ENCODE peak calls at places on chromosomes 11 and 22, in ten cellular contexts. Z is progenitor cell of endocrine pancreas, A is cardiac fibroblast, Y is keratinocyte, O is GM06990, J is lower leg skin, Q is RWPE1, W is tibial artery, G is PC-3, B is AG04449. N is an unnamed sample.

GRCh38 chr22:37086184-37086583 is 23.3 kb downstream of the TMPRSS6 start:
- DNase-seq in Z (no peak), A (no peak), Y (no peak), O (no peak), J (no peak), Q (no peak), W (no peak), G (no peak), B (no peak), N (no peak)

GRCh38 chr22:32842486-32842885 is 41.0 kb downstream of the TIMP3 start:
- DNase-seq in Z (no peak), A (no peak), Y (no peak), O (no peak), J (no peak), Q (no peak), W (no peak), G (no peak), B (no peak), N (no peak)

GRCh38 chr11:23540101-23540561 is 679.9 kb upstream of the CCDC179 start:
- DNase-seq in Z (peak), A (peak), Y (no peak), O (no peak), J (no peak), Q (peak), W (no peak), G (peak), B (peak), N (peak)

GRCh38 chr11:70872299-70872698 is 380.1 kb downstream of the SHANK2 start:
- DNase-seq in Z (no peak), A (no peak), Y (no peak), O (no peak), J (no peak), Q (no peak), W (no peak), G (no peak), B (no peak), N (no peak)

GRCh38 chr11:104918113-104918824 is 20.0 kb upstream of the CASP12 start:
- DNase-seq in Z (no peak), A (peak), Y (no peak), O (no peak), J (no peak), Q (no peak), W (no peak), G (peak), B (peak), N (no peak)

GRCh38 chr11:119396835-119397234 is 15.3 kb upstream of the USP2 start:
- DNase-seq in Z (no peak), A (no peak), Y (no peak), O (no peak), J (no peak), Q (no peak), W (no peak), G (no peak), B (no peak), N (no peak)

GRCh38 chr11:3674189-3674588 is 3.0 kb upstream of the CHRNA10 start:
- DNase-seq in Z (no peak), A (no peak), Y (peak), O (no peak), J (no peak), Q (peak), W (no peak), G (peak), B (peak), N (no peak)

GRCh38 chr11:113505541-113506375 is 30.6 kb upstream of the DRD2 start:
- DNase-seq in Z (no peak), A (peak), Y (no peak), O (no peak), J (peak), Q (peak), W (no peak), G (peak), B (no peak), N (no peak)

GRCh38 chr11:111301004-111301839 is 2.9 kb downstream of the POU2AF3 start:
- DNase-seq in Z (no peak), A (no peak), Y (no peak), O (no peak), J (no peak), Q (no peak), W (no peak), G (no peak), B (no peak), N (no peak)

GRCh38 chr22:37499789-37500188 is 13.6 kb upstream of the MFNG start:
- DNase-seq in Z (no peak), A (no peak), Y (no peak), O (no peak), J (no peak), Q (no peak), W (no peak), G (no peak), B (no peak), N (no peak)

GRCh38 chr11:14554959-14555358 is 34.8 kb upstream of the PSMA1 start:
- DNase-seq in Z (no peak), A (peak), Y (no peak), O (no peak), J (peak), Q (no peak), W (no peak), G (no peak), B (no peak), N (no peak)

GRCh38 chr22:31104869-31105268 is 2.5 kb downstream of the SELENOM start:
- DNase-seq in Z (peak), A (no peak), Y (no peak), O (no peak), J (no peak), Q (no peak), W (peak), G (no peak), B (no peak), N (no peak)

GRCh38 chr22:22770280-22770871 is 117.2 kb upstream of the IGLL5 start:
- DNase-seq in Z (peak), A (peak), Y (no peak), O (no peak), J (no peak), Q (peak), W (peak), G (peak), B (no peak), N (no peak)
- TF ChIP-seq CTCF in Z (peak), A (peak), Y (peak), O (peak), J (no peak), Q (peak), W (peak), G (peak), B (peak), N (peak)

GRCh38 chr11:102911758-102912481 is 37.1 kb upstream of the MMP12 start:
- DNase-seq in Z (no peak), A (no peak), Y (no peak), O (no peak), J (peak), Q (no peak), W (no peak), G (peak), B (no peak), N (no peak)

GRCh38 chr11:102912482-102912830 is 37.7 kb upstream of the MMP12 start:
- DNase-seq in Z (no peak), A (no peak), Y (no peak), O (no peak), J (no peak), Q (peak), W (no peak), G (peak), B (no peak), N (no peak)

GRCh38 chr11:102914238-102915043 is 39.7 kb upstream of the MMP12 start:
- DNase-seq in Z (no peak), A (peak), Y (no peak), O (no peak), J (no peak), Q (peak), W (no peak), G (peak), B (no peak), N (peak)

GRCh38 chr11:102920118-102920684 is 35.3 kb downstream of the MMP13 start:
- DNase-seq in Z (no peak), A (no peak), Y (no peak), O (peak), J (no peak), Q (no peak), W (no peak), G (no peak), B (no peak), N (peak)

GRCh38 chr11:102915044-102915375 is 40.2 kb upstream of the MMP12 start:
- DNase-seq in Z (no peak), A (no peak), Y (no peak), O (no peak), J (no peak), Q (no peak), W (no peak), G (no peak), B (no peak), N (no peak)
- TF ChIP-seq CTCF in Z (no peak), A (no peak), Y (no peak), O (no peak), J (no peak), Q (peak), W (no peak), G (peak), B (no peak), N (no peak)

GRCh38 chr22:39215430-39216142 is 29.2 kb downstream of the PDGFB start:
- DNase-seq in Z (no peak), A (no peak), Y (no peak), O (no peak), J (no peak), Q (no peak), W (peak), G (no peak), B (no peak), N (peak)

GRCh38 chr22:39214006-39214382 is 30.8 kb downstream of the PDGFB start:
- DNase-seq in Z (no peak), A (no peak), Y (no peak), O (no peak), J (no peak), Q (peak), W (no peak), G (peak), B (no peak), N (peak)

GRCh38 chr22:39215070-39215396 is 29.7 kb downstream of the PDGFB start:
- DNase-seq in Z (no peak), A (no peak), Y (no peak), O (no peak), J (no peak), Q (no peak), W (peak), G (no peak), B (no peak), N (no peak)

GRCh38 chr22:39214383-39215069 is 30.3 kb downstream of the PDGFB start:
- DNase-seq in Z (no peak), A (no peak), Y (peak), O (no peak), J (no peak), Q (peak), W (peak), G (peak), B (no peak), N (peak)

GRCh38 chr22:39212721-39213376 is 31.9 kb downstream of the PDGFB start:
- DNase-seq in Z (no peak), A (peak), Y (peak), O (no peak), J (no peak), Q (peak), W (peak), G (peak), B (no peak), N (peak)
- TF ChIP-seq CTCF in Z (no peak), A (peak), Y (peak), O (no peak), J (no peak), Q (no peak), W (no peak), G (peak), B (no peak), N (no peak)

GRCh38 chr11:108606070-108606469 is 12.5 kb upstream of the EXPH5 start:
- DNase-seq in Z (no peak), A (no peak), Y (no peak), O (no peak), J (no peak), Q (no peak), W (no peak), G (no peak), B (no peak), N (no peak)
- TF ChIP-seq CTCF in Z (no peak), A (no peak), Y (no peak), O (no peak), J (no peak), Q (no peak), W (no peak), G (no peak), B (no peak), N (no peak)

DNA sequence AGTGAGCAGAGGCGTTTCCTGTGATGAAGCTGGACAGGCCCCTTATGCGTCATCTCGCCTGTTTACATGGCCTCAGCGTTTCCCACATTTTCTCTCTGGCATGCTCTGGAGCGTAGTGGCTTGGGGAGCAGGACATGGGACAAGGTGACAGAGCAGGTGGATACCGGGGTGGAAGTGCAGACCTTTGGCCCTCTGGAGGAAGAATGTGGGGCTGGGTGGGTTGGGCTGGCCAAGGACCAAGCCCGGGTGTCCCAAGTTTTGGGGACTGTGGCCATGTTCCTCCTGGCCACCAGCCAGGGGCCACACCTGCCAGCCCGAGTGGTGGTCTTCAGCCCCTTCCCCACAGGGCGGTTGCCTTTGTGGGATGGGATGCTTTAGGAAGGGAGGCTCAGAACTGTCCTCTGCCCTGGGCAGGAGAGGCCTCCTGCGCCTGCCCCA is 446.6 kb downstream of the TBC1D22A start:
- DNase-seq in Z (no peak), A (peak), Y (no peak), O (no peak), J (peak), Q (no peak), W (peak), G (no peak), B (no peak), N (no peak)
- TF ChIP-seq CTCF in Z (no peak), A (no peak), Y (no peak), O (no peak), J (no peak), Q (no peak), W (no peak), G (no peak), B (no peak), N (no peak)

GRCh38 chr11:10489444-10489785 is 34.4 kb downstream of the AMPD3 start:
- DNase-seq in Z (no peak), A (no peak), Y (peak), O (no peak), J (no peak), Q (no peak), W (no peak), G (no peak), B (no peak), N (no peak)
- TF ChIP-seq CTCF in Z (no peak), A (no peak), Y (no peak), O (no peak), J (no peak), Q (no peak), W (no peak), G (no peak), B (no peak), N (no peak)

GRCh38 chr22:48070760-48071159 is 1308.3 kb downstream of the TBC1D22A start:
- DNase-seq in Z (no peak), A (no peak), Y (no peak), O (no peak), J (no peak), Q (no peak), W (no peak), G (no peak), B (no peak), N (no peak)
- TF ChIP-seq CTCF in Z (no peak), A (no peak), Y (no peak), O (no peak), J (no peak), Q (no peak), W (no peak), G (no peak), B (no peak), N (no peak)

GRCh38 chr11:128448981-128449713 is 138.2 kb downstream of the ETS1 start:
- DNase-seq in Z (no peak), A (peak), Y (no peak), O (no peak), J (no peak), Q (no peak), W (no peak), G (no peak), B (no peak), N (no peak)

GRCh38 chr11:128450882-128451647 is 136.3 kb downstream of the ETS1 start:
- DNase-seq in Z (no peak), A (no peak), Y (no peak), O (no peak), J (no peak), Q (no peak), W (no peak), G (no peak), B (no peak), N (no peak)

GRCh38 chr11:128451651-128452470 is 135.5 kb downstream of the ETS1 start:
- DNase-seq in Z (no peak), A (peak), Y (no peak), O (no peak), J (no peak), Q (no peak), W (peak), G (no peak), B (no peak), N (peak)

GRCh38 chr11:128447233-128447632 is 140.1 kb downstream of the ETS1 start:
- DNase-seq in Z (no peak), A (no peak), Y (no peak), O (no peak), J (no peak), Q (no peak), W (no peak), G (no peak), B (no peak), N (no peak)

DNA sequence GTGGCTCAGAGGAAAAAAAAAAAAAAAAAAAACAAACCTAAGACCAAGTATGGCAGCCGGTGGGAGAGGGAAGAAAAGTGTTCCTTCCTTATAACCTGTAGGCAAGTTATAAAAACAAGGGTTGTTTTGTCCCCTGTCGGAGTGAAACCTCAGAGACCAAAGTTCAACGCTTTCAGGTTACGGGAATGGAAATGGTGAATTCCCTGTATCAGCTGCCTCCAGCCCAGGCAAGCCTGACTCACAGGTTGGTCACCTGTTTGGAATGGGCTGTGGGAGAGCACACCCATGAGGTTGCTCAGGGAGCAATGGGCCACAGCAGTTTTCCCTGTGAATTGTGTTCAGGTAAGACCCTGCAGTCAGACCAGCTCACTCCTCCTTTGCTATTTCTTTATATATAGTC is 138.9 kb downstream of the ETS1 start:
- DNase-seq in Z (no peak), A (no peak), Y (peak), O (no peak), J (no peak), Q (peak), W (no peak), G (peak), B (no peak), N (no peak)
- TF ChIP-seq CTCF in Z (no peak), A (no peak), Y (peak), O (no peak), J (no peak), Q (peak), W (no peak), G (peak), B (no peak), N (no peak)